ENCODE peak calls at places on chromosomes 1 and 21, in five cellular contexts. One of them, this sample, is unnamed.

GRCh38 chr1:17108786-17109185 is 10.5 kb downstream of the PADI2 start:
- DNase-seq in GM13976: no peak
- DNase-seq in AG10803: no peak
- DNase-seq in ureter: no peak
- DNase-seq in activated CD8-positive, alpha-beta T cell treated with anti-CD3 and anti-CD28 coated beads for 36 hours: no peak
- DNase-seq in this sample: no peak

GRCh38 chr1:83964153-83964552 is 34.8 kb downstream of the TTLL7 start:
- DNase-seq in ureter: no peak
- DNase-seq in GM13976: no peak
- DNase-seq in AG10803: no peak
- DNase-seq in activated CD8-positive, alpha-beta T cell treated with anti-CD3 and anti-CD28 coated beads for 36 hours: no peak
- DNase-seq in this sample: no peak

GRCh38 chr1:169538998-169539871 is 47.0 kb downstream of the F5 start:
- DNase-seq in AG10803: peak
- DNase-seq in activated CD8-positive, alpha-beta T cell treated with anti-CD3 and anti-CD28 coated beads for 36 hours: no peak
- DNase-seq in ureter: no peak
- DNase-seq in GM13976: no peak
- DNase-seq in this sample: no peak

GRCh38 chr1:109307363-109308021 is 681 bp upstream of the MYBPHL start:
- DNase-seq in GM13976: no peak
- DNase-seq in ureter: no peak
- DNase-seq in AG10803: no peak
- DNase-seq in activated CD8-positive, alpha-beta T cell treated with anti-CD3 and anti-CD28 coated beads for 36 hours: peak
- DNase-seq in this sample: no peak

GRCh38 chr1:45721207-45721606 is 29.2 kb downstream of the IPP start:
- DNase-seq in AG10803: peak
- DNase-seq in GM13976: no peak
- DNase-seq in activated CD8-positive, alpha-beta T cell treated with anti-CD3 and anti-CD28 coated beads for 36 hours: no peak
- DNase-seq in ureter: no peak
- DNase-seq in this sample: no peak

GRCh38 chr1:180358649-180359048 is 128.6 kb downstream of the LHX4 start:
- DNase-seq in AG10803: peak
- DNase-seq in activated CD8-positive, alpha-beta T cell treated with anti-CD3 and anti-CD28 coated beads for 36 hours: no peak
- DNase-seq in ureter: no peak
- DNase-seq in GM13976: no peak
- DNase-seq in this sample: no peak

GRCh38 chr1:2642131-2642559 is 9.3 kb upstream of the MMEL1 start:
- DNase-seq in AG10803: no peak
- DNase-seq in ureter: peak
- DNase-seq in activated CD8-positive, alpha-beta T cell treated with anti-CD3 and anti-CD28 coated beads for 36 hours: no peak
- DNase-seq in GM13976: no peak
- DNase-seq in this sample: no peak

GRCh38 chr1:178168535-178168934 is 74.6 kb downstream of the RASAL2 start:
- DNase-seq in activated CD8-positive, alpha-beta T cell treated with anti-CD3 and anti-CD28 coated beads for 36 hours: no peak
- DNase-seq in AG10803: peak
- DNase-seq in ureter: no peak
- DNase-seq in GM13976: no peak
- DNase-seq in this sample: no peak

GRCh38 chr21:45142916-45143315 is 68.5 kb downstream of the ADARB1 start:
- DNase-seq in GM13976: no peak
- DNase-seq in activated CD8-positive, alpha-beta T cell treated with anti-CD3 and anti-CD28 coated beads for 36 hours: no peak
- DNase-seq in ureter: peak
- DNase-seq in AG10803: no peak
- DNase-seq in this sample: no peak

GRCh38 chr1:46131093-46131492 is 1.3 kb downstream of the PIK3R3 start:
- DNase-seq in ureter: no peak
- DNase-seq in activated CD8-positive, alpha-beta T cell treated with anti-CD3 and anti-CD28 coated beads for 36 hours: no peak
- DNase-seq in GM13976: no peak
- DNase-seq in AG10803: no peak
- DNase-seq in this sample: no peak

GRCh38 chr1:230308039-230308438 is 118.1 kb downstream of the PGBD5 start:
- DNase-seq in GM13976: no peak
- DNase-seq in ureter: peak
- DNase-seq in AG10803: peak
- DNase-seq in activated CD8-positive, alpha-beta T cell treated with anti-CD3 and anti-CD28 coated beads for 36 hours: no peak
- DNase-seq in this sample: no peak

GRCh38 chr1:57133686-57134085 is 167.9 kb upstream of the C8B start:
- DNase-seq in GM13976: no peak
- DNase-seq in AG10803: no peak
- DNase-seq in ureter: no peak
- DNase-seq in activated CD8-positive, alpha-beta T cell treated with anti-CD3 and anti-CD28 coated beads for 36 hours: no peak
- DNase-seq in this sample: no peak

GRCh38 chr1:1024421-1025415 is 4.8 kb downstream of the AGRN start:
- DNase-seq in GM13976: no peak
- DNase-seq in AG10803: peak
- DNase-seq in ureter: peak
- DNase-seq in activated CD8-positive, alpha-beta T cell treated with anti-CD3 and anti-CD28 coated beads for 36 hours: no peak
- DNase-seq in this sample: no peak

GRCh38 chr1:24253569-24253968 is 65.6 kb upstream of the GRHL3 start:
- DNase-seq in GM13976: no peak
- DNase-seq in activated CD8-positive, alpha-beta T cell treated with anti-CD3 and anti-CD28 coated beads for 36 hours: no peak
- DNase-seq in ureter: no peak
- DNase-seq in AG10803: no peak
- DNase-seq in this sample: no peak

GRCh38 chr1:7432896-7433380 is 338.2 kb upstream of the VAMP3 start:
- DNase-seq in GM13976: no peak
- DNase-seq in ureter: no peak
- DNase-seq in AG10803: no peak
- DNase-seq in activated CD8-positive, alpha-beta T cell treated with anti-CD3 and anti-CD28 coated beads for 36 hours: no peak
- DNase-seq in this sample: no peak

GRCh38 chr1:224565611-224566406 is 50.3 kb upstream of the CNIH3 start:
- DNase-seq in AG10803: no peak
- DNase-seq in activated CD8-positive, alpha-beta T cell treated with anti-CD3 and anti-CD28 coated beads for 36 hours: no peak
- DNase-seq in ureter: no peak
- DNase-seq in GM13976: no peak
- DNase-seq in this sample: no peak

GRCh38 chr1:220817907-220818306 is 31.2 kb downstream of the MTARC1 start:
- DNase-seq in AG10803: peak
- DNase-seq in ureter: no peak
- DNase-seq in GM13976: no peak
- DNase-seq in activated CD8-positive, alpha-beta T cell treated with anti-CD3 and anti-CD28 coated beads for 36 hours: no peak
- DNase-seq in this sample: no peak

GRCh38 chr1:1157033-1157365 is 16.7 kb upstream of the TTLL10 start:
- DNase-seq in activated CD8-positive, alpha-beta T cell treated with anti-CD3 and anti-CD28 coated beads for 36 hours: no peak
- DNase-seq in GM13976: no peak
- DNase-seq in ureter: no peak
- DNase-seq in AG10803: no peak
- DNase-seq in this sample: no peak